ENCODE peak calls at places on chromosomes 2 and 18, in eight cellular contexts. R is A549, D is WTC11, E is GM12878, F is H1, N is SK-N-SH, I is IMR-90, A is HepG2. V is an unnamed sample.

GRCh38 chr2:105933906-105934305 is 189.2 kb downstream of the NCK2 start:
- DNase-seq in A (no peak), R (no peak), I (no peak), D (no peak), E (no peak), N (no peak), F (no peak), V (peak)

GRCh38 chr2:241163601-241164118 is 13.4 kb downstream of the PPP1R7 start:
- DNase-seq in A (no peak), F (no peak), N (no peak), D (no peak), I (no peak), E (no peak), R (no peak), V (no peak)

GRCh38 chr18:7116001-7116831 is 1.4 kb downstream of the LAMA1 start:
- DNase-seq in D (peak), A (no peak), N (peak), E (no peak), I (peak), R (no peak), F (peak), V (no peak)

GRCh38 chr2:23745726-23746105 is 181.2 kb downstream of the ATAD2B start:
- DNase-seq in R (no peak), F (no peak), D (no peak), N (peak), E (no peak), A (no peak), I (peak), V (no peak)

GRCh38 chr18:72848534-72849237 is 19.1 kb downstream of the NETO1 start:
- DNase-seq in D (no peak), F (no peak), R (no peak), A (no peak), E (no peak), N (no peak), I (no peak), V (no peak)

GRCh38 chr2:70140978-70141753 is 49.7 kb downstream of the C2orf42 start:
- DNase-seq in N (peak), I (peak), F (peak), E (peak), R (no peak), A (peak), D (peak), V (peak)

GRCh38 chr2:185828326-185828725 is 89.7 kb downstream of the FSIP2 start:
- DNase-seq in I (no peak), E (no peak), D (no peak), R (no peak), F (no peak), A (no peak), N (no peak), V (no peak)

GRCh38 chr2:95029898-95030341 is 4.4 kb downstream of the MAL start:
- DNase-seq in A (no peak), F (no peak), D (no peak), N (no peak), I (no peak), E (no peak), R (no peak), V (no peak)

GRCh38 chr2:151306621-151307020 is 17.2 kb upstream of the NMI start:
- DNase-seq in E (no peak), D (no peak), F (no peak), N (no peak), R (no peak), A (no peak), I (peak), V (no peak)
- TF ChIP-seq USF2 in E (no peak), D (no peak), F (no peak), N (no peak), R (no peak), A (no peak), I (no peak), V (no peak)

GRCh38 chr18:10713400-10713799 is 187.6 kb downstream of the NAPG start:
- DNase-seq in A (no peak), E (no peak), D (no peak), I (no peak), R (no peak), F (no peak), N (no peak), V (no peak)
- TF ChIP-seq USF2 in A (no peak), E (no peak), D (no peak), I (no peak), R (no peak), F (no peak), N (no peak), V (no peak)

GRCh38 chr2:74760875-74761630 is 72.9 kb upstream of the HK2 start:
- DNase-seq in A (no peak), I (no peak), R (no peak), D (no peak), N (no peak), F (no peak), E (no peak), V (no peak)
- TF ChIP-seq USF2 in A (no peak), I (no peak), R (no peak), D (no peak), N (no peak), F (no peak), E (no peak), V (no peak)

GRCh38 chr2:30677861-30678385 is 129.3 kb downstream of the CAPN13 start:
- DNase-seq in E (no peak), F (no peak), A (no peak), D (no peak), N (no peak), R (no peak), I (no peak), V (no peak)
- TF ChIP-seq USF2 in E (no peak), F (no peak), A (no peak), D (no peak), N (no peak), R (no peak), I (no peak), V (no peak)